ENCODE peak calls at places on chromosomes 4 and X, in five cellular contexts. I is astrocyte of the cerebellum, S is cardiac muscle cell, N is IMR-90, T is neural crest cell. W is an unnamed sample.

GRCh38 chr4:170242471-170242870 is 152.7 kb upstream of the AADAT start:
- DNase-seq in I (no peak), S (no peak), N (no peak), T (no peak), W (no peak)

GRCh38 chrX:41137589-41137988 is 52.3 kb downstream of the USP9X start:
- DNase-seq in I (no peak), S (no peak), N (peak; percentile 19), T (no peak), W (no peak)

GRCh38 chr4:156974264-156974663 is 2.7 kb upstream of the PDGFC start:
- DNase-seq in I (peak; percentile 88), S (peak; percentile 80), N (peak; percentile 74), T (no peak), W (peak; percentile 61)

GRCh38 chr4:130568746-130569145 is 1472.8 kb downstream of the C4orf33 start:
- DNase-seq in I (no peak), S (no peak), N (no peak), T (no peak), W (no peak)

GRCh38 chrX:114165537-114165936 is 418.3 kb upstream of the HTR2C start:
- DNase-seq in I (no peak), S (no peak), N (no peak), T (no peak), W (no peak)

GRCh38 chr4:47071863-47072441 is 40.6 kb downstream of the GABRB1 start:
- DNase-seq in I (peak; percentile 22), S (peak; percentile 16), N (peak; percentile 86), T (no peak), W (no peak)

GRCh38 chr4:3689576-3690551 is 76.3 kb upstream of the ADRA2C start:
- DNase-seq in I (no peak), S (no peak), N (no peak), T (no peak), W (no peak)

GRCh38 chr4:26717332-26717731 is 133.4 kb downstream of the TBC1D19 start:
- DNase-seq in I (no peak), S (peak; percentile 66), N (peak; percentile 92), T (no peak), W (peak; percentile 70)

GRCh38 chr4:175874290-175874689 is 62.2 kb upstream of the GPM6A start:
- DNase-seq in I (no peak), S (no peak), N (no peak), T (no peak), W (no peak)

GRCh38 chrX:119482497-119483480 is 14.5 kb downstream of the SLC25A5 start:
- DNase-seq in I (no peak), S (peak; percentile 68), N (peak; percentile 39), T (peak; percentile 54), W (peak; percentile 45)

GRCh38 chrX:118519411-118520205 is 24.0 kb downstream of the DOCK11 start:
- DNase-seq in I (no peak), S (peak; percentile 53), N (peak; percentile 68), T (no peak), W (peak; percentile 49)

GRCh38 chrX:74420194-74421035 is 878 bp upstream of the SLC16A2 start:
- DNase-seq in I (peak; percentile 19), S (peak; percentile 76), N (peak; percentile 48), T (peak; percentile 26), W (peak; percentile 62)

GRCh38 chr4:21819086-21819485 is 129.5 kb downstream of the KCNIP4 start:
- DNase-seq in I (no peak), S (peak; percentile 70), N (no peak), T (no peak), W (no peak)

GRCh38 chr4:183517781-183518180 is 12.9 kb downstream of the ING2 start:
- DNase-seq in I (no peak), S (no peak), N (peak; percentile 43), T (no peak), W (no peak)

GRCh38 chr4:113684534-113685091 is 76.9 kb downstream of the CAMK2D start:
- DNase-seq in I (no peak), S (peak; percentile 42), N (peak; percentile 84), T (no peak), W (peak; percentile 81)

GRCh38 chr4:173436866-173437265 is 38.0 kb upstream of the SCRG1 start:
- DNase-seq in I (no peak), S (no peak), N (no peak), T (no peak), W (no peak)

GRCh38 chr4:146959692-146960091 is 14.0 kb upstream of the TTC29 start:
- DNase-seq in I (no peak), S (no peak), N (peak; percentile 3), T (no peak), W (no peak)

GRCh38 chr4:55125763-55126541 is 557 bp upstream of the KDR start:
- DNase-seq in I (no peak), S (peak; percentile 34), N (no peak), T (peak; percentile 4), W (no peak)

GRCh38 chr4:100657187-100657586 is 139.4 kb upstream of the EMCN start:
- DNase-seq in I (peak; percentile 55), S (peak; percentile 76), N (no peak), T (no peak), W (no peak)